ENCODE peak calls at places on chromosomes 12 and 14, in eight cellular contexts. B is AG09309, M is HFF-Myc, X is GM10248, C is IMR-90, I is HepG2, N is AG09319, Q is body of pancreas. A is an unnamed sample.

GRCh38 chr12:9099552-9100190 is 16.0 kb downstream of the A2M start:
- DNase-seq in B (no peak), M (no peak), X (no peak), C (no peak), I (no peak), N (no peak), Q (no peak), A (no peak)

GRCh38 chr12:32285484-32285883 is 113.9 kb upstream of the FGD4 start:
- DNase-seq in B (no peak), M (no peak), X (no peak), C (no peak), I (no peak), N (no peak), Q (no peak), A (no peak)

GRCh38 chr12:116426391-116427136 is 132.6 kb upstream of the MAP1LC3B2 start:
- DNase-seq in B (peak), M (peak), X (no peak), C (peak), I (no peak), N (peak), Q (peak), A (no peak)

GRCh38 chr12:8823565-8824300 is 1.3 kb downstream of the A2ML1 start:
- DNase-seq in B (no peak), M (no peak), X (no peak), C (peak), I (no peak), N (no peak), Q (peak), A (peak)

GRCh38 chr12:89492883-89493282 is 31.7 kb downstream of the GALNT4 start:
- DNase-seq in B (no peak), M (no peak), X (no peak), C (no peak), I (peak), N (no peak), Q (no peak), A (no peak)

GRCh38 chr14:61502459-61503093 is 181.2 kb downstream of the PRKCH start:
- DNase-seq in B (no peak), M (no peak), X (no peak), C (no peak), I (no peak), N (no peak), Q (no peak), A (no peak)

GRCh38 chr14:104826197-104826857 is 25.4 kb downstream of the ZBTB42 start:
- DNase-seq in B (no peak), M (no peak), X (peak), C (peak), I (peak), N (peak), Q (peak), A (peak)

GRCh38 chr14:59267046-59267445 is 78.6 kb downstream of the DAAM1 start:
- DNase-seq in B (no peak), M (no peak), X (no peak), C (peak), I (no peak), N (no peak), Q (no peak), A (no peak)

GRCh38 chr14:90600619-90601018 is 203.8 kb downstream of the CALM1 start:
- DNase-seq in B (no peak), M (no peak), X (no peak), C (no peak), I (no peak), N (no peak), Q (no peak), A (no peak)

GRCh38 chr14:24818054-24818822 is 184.2 kb upstream of the GZMB start:
- DNase-seq in B (no peak), M (peak), X (no peak), C (no peak), I (peak), N (no peak), Q (peak), A (no peak)

GRCh38 chr12:44930972-44931600 is 55.0 kb upstream of the NELL2 start:
- DNase-seq in B (peak), M (peak), X (peak), C (peak), I (peak), N (peak), Q (no peak), A (peak)

GRCh38 chr14:34233619-34234018 is 228.4 kb downstream of the SPTSSA start:
- DNase-seq in B (no peak), M (no peak), X (no peak), C (no peak), I (no peak), N (no peak), Q (no peak), A (no peak)

GRCh38 chr12:122123051-122123760 is 44.6 kb downstream of the MLXIP start:
- DNase-seq in B (no peak), M (peak), X (peak), C (peak), I (peak), N (no peak), Q (peak), A (peak)
- TF ChIP-seq CTCF in B (peak), M (peak), X (peak), C (peak), I (peak), N (peak), Q (peak), A (peak)

DNA sequence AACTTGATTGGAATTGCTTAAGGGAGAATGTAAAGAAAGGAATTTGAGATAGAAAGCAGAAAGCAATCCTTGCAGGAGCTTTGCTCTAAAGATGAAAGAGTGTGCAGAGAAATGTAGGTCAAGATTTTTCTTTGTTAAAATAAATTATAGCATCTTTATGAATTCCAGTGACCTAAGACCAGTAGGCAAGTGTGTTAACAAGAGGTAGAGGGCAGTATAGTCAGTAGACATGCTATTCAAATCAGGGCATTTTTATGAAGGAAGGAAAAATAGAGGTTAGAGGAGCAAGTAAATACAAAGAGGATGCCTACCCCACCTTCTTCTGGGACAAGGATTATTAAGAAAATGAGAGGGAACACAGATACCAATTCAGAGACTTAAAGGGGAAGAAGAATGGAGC is 148.5 kb downstream of the PLCZ1 start:
- DNase-seq in B (no peak), M (no peak), X (no peak), C (no peak), I (no peak), N (no peak), Q (no peak), A (no peak)
- TF ChIP-seq CTCF in B (peak), M (no peak), X (no peak), C (peak), I (no peak), N (no peak), Q (no peak), A (no peak)

GRCh38 chr12:42255221-42255874 is 17.3 kb upstream of the YAF2 start:
- DNase-seq in B (no peak), M (no peak), X (no peak), C (no peak), I (peak), N (no peak), Q (no peak), A (no peak)
- TF ChIP-seq CTCF in B (no peak), M (peak), X (no peak), C (no peak), I (no peak), N (no peak), Q (no peak), A (no peak)

GRCh38 chr14:52547526-52547925 is 4.8 kb downstream of the TXNDC16 start:
- DNase-seq in B (no peak), M (no peak), X (no peak), C (no peak), I (no peak), N (no peak), Q (no peak), A (no peak)
- TF ChIP-seq CTCF in B (no peak), M (no peak), X (no peak), C (no peak), I (no peak), N (no peak), Q (no peak), A (no peak)

DNA sequence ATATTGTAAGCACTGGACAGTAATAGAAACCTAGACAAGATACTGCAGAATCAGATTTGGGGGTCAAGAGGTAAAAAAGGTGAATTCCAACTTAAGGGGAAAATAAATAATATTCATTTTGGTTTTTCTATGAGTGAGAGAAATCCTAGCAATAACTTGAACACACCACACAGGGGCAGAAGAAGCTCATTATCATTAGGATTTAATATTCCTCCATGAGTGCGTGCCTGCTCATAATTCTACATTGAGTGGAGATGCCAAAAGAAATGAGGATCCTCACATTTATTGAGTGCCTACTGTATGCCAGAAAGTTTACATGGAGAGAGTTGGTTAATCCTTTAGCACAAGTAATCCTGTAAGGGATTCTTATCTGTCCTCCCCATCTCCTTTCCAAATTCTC is 40.5 kb upstream of the C14orf132 start:
- DNase-seq in B (peak), M (peak), X (no peak), C (peak), I (no peak), N (no peak), Q (no peak), A (no peak)
- TF ChIP-seq CTCF in B (peak), M (peak), X (no peak), C (peak), I (peak), N (peak), Q (no peak), A (no peak)

GRCh38 chr12:65565601-65566560 is 258.4 kb upstream of the HMGA2 start:
- DNase-seq in B (peak), M (peak), X (no peak), C (peak), I (no peak), N (peak), Q (no peak), A (no peak)
- TF ChIP-seq CTCF in B (peak), M (no peak), X (no peak), C (peak), I (no peak), N (no peak), Q (no peak), A (no peak)

GRCh38 chr14:56280843-56281242 is 162.6 kb downstream of the PELI2 start:
- DNase-seq in B (no peak), M (no peak), X (no peak), C (no peak), I (no peak), N (no peak), Q (no peak), A (no peak)
- TF ChIP-seq CTCF in B (no peak), M (peak), X (no peak), C (no peak), I (no peak), N (no peak), Q (no peak), A (no peak)

GRCh38 chr12:6912164-6912956 is 2.0 kb upstream of the ENO2 start:
- DNase-seq in B (no peak), M (no peak), X (no peak), C (no peak), I (no peak), N (no peak), Q (no peak), A (no peak)

GRCh38 chr12:6916426-6917200 is 2.2 kb downstream of the ENO2 start:
- DNase-seq in B (no peak), M (no peak), X (no peak), C (no peak), I (no peak), N (no peak), Q (no peak), A (no peak)

GRCh38 chr12:6915023-6915788 is 826 bp downstream of the ENO2 start:
- DNase-seq in B (no peak), M (no peak), X (no peak), C (no peak), I (no peak), N (no peak), Q (no peak), A (peak)

GRCh38 chr12:6915789-6916285 is 1.5 kb downstream of the ENO2 start:
- DNase-seq in B (no peak), M (no peak), X (no peak), C (no peak), I (no peak), N (no peak), Q (no peak), A (no peak)

DNA sequence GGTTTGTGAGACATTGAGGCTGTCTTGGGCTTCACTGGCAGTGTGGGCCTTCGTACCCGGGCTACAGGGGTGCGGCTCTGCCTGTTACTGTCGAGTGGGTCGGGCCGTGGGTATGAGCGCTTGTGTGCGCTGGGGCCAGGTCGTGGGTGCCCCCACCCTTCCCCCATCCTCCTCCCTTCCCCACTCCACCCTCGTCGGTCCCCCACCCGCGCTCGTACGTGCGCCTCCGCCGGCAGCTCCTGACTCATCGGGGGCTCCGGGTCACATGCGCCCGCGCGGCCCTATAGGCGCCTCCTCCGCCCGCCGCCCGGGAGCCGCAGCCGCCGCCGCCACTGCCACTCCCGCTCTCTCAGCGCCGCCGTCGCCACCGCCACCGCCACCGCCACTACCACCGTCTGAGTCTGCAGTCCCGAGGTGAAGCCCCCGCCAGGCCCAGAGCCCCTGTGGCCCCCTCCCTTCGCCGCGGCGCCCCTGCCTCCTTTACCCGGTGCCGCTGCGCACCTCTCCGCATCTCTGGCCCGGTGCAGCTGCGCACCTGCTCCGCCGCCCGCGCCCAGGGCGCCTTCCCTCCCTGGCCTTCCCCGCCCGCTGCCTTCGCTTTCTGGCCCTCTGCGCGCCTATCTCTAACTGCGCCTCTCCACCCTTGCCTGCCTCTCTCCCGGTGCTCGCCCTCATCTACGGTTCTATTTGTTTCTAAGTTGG is at the start of gene ENO2:
- DNase-seq in B (no peak), M (no peak), X (peak), C (peak), I (peak), N (no peak), Q (peak), A (peak)
- TF ChIP-seq CTCF in B (no peak), M (no peak), X (no peak), C (no peak), I (no peak), N (no peak), Q (no peak), A (no peak)

DNA sequence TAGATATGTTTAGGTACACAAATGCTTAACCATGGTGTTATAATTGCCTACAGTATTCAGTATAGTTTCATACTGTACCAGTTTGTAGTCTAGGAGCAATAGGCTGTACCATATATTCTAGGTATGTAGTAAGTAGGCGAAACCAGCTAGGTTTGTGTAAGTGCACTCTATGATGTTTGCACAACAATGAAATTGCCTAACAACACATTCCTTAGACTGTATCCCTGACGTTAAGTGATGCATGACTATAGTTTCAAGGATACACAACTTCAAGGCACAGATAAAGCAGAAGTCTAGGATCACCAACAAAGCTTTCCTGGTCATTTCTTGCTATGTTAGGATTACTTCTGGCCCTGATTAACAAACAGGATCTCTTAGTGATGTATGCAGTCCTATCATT is 135.1 kb downstream of the SLC38A1 start:
- DNase-seq in B (no peak), M (no peak), X (no peak), C (peak), I (no peak), N (no peak), Q (no peak), A (no peak)
- TF ChIP-seq CTCF in B (no peak), M (no peak), X (no peak), C (no peak), I (no peak), N (no peak), Q (no peak), A (no peak)

A was measured in GM13976.